ENCODE peak calls at places on chromosomes 7 and 10, in four cellular contexts. P is lower lobe of right lung; L is GM23248; K is CD8-positive, alpha-beta memory T cell. Q is an unnamed sample.

GRCh38 chr10:43040482-43041256 is 36.2 kb upstream of the RET start:
- DNase-seq in P (peak), L (no peak), K (no peak), Q (no peak)

GRCh38 chr10:64286533-64286932 is 765.3 kb downstream of the REEP3 start:
- DNase-seq in P (no peak), L (no peak), K (no peak), Q (no peak)

GRCh38 chr7:13800694-13801448 is 188.6 kb downstream of the ETV1 start:
- DNase-seq in P (no peak), L (peak), K (no peak), Q (no peak)

GRCh38 chr10:82136103-82136502 is 261.1 kb downstream of the NRG3 start:
- DNase-seq in P (no peak), L (no peak), K (no peak), Q (no peak)

GRCh38 chr7:39617010-39617409 is 6.4 kb upstream of the RALA start:
- DNase-seq in P (no peak), L (peak), K (no peak), Q (no peak)

GRCh38 chr7:1745018-1745532 is 75.0 kb downstream of the ELFN1 start:
- DNase-seq in P (no peak), L (no peak), K (no peak), Q (no peak)

GRCh38 chr7:85234746-85235145 is 47.9 kb upstream of the SEMA3D start:
- DNase-seq in P (no peak), L (no peak), K (no peak), Q (no peak)

GRCh38 chr10:88810196-88810961 is 7.8 kb downstream of the LIPM start:
- DNase-seq in P (no peak), L (peak), K (peak), Q (no peak)

GRCh38 chr10:116272497-116273221 is at the start of gene GFRA1:
- DNase-seq in P (no peak), L (peak), K (no peak), Q (peak)

GRCh38 chr10:11210211-11210922 is 192.7 kb downstream of the CELF2 start:
- DNase-seq in P (no peak), L (peak), K (no peak), Q (no peak)

GRCh38 chr10:59176241-59177030 is at the start of gene PHYHIPL:
- DNase-seq in P (peak), L (peak), K (no peak), Q (peak)

GRCh38 chr10:80539421-80539999 is 1.8 kb downstream of the SH2D4B start:
- DNase-seq in P (no peak), L (no peak), K (no peak), Q (peak)

GRCh38 chr10:119209050-119209735 is 1.8 kb downstream of the GRK5 start:
- DNase-seq in P (peak), L (peak), K (peak), Q (peak)

GRCh38 chr10:119211176-119211575 is 3.8 kb downstream of the GRK5 start:
- DNase-seq in P (no peak), L (peak), K (no peak), Q (no peak)

GRCh38 chr10:119208553-119208940 is 1.2 kb downstream of the GRK5 start:
- DNase-seq in P (no peak), L (peak), K (peak), Q (no peak)

GRCh38 chr10:119210633-119211032 is 3.3 kb downstream of the GRK5 start:
- DNase-seq in P (no peak), L (no peak), K (no peak), Q (no peak)

GRCh38 chr10:119209736-119210355 is 2.5 kb downstream of the GRK5 start:
- DNase-seq in P (no peak), L (no peak), K (no peak), Q (peak)
- H3K4me3 ChIP-seq in P (peak), L (peak), K (peak), Q (peak)

DNA sequence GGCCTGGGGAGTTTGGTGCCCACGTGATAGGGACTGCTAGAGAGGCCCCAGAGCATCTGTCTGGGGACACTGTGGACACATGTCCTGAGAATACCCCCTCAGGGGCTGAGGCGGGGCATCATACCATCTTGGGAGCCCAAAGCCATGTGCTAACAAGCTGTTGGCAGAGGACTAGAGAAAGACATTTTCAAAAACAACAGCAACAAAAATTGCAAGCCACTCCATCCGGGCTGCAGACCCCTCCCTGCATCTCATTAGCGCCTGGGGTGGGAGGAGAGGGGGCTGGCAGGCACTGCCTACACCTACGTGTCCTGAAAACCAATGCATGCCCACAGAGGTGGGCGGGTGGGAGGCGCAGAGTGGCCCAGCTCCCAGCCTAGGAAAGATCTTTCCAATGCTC is 507.4 kb upstream of the PODXL start:
- DNase-seq in P (no peak), L (no peak), K (no peak), Q (no peak)
- H3K27ac ChIP-seq in P (no peak), L (no peak), K (no peak), Q (no peak)

GRCh38 chr7:107277331-107277730 is 108.5 kb downstream of the HBP1 start:
- DNase-seq in P (no peak), L (no peak), K (no peak), Q (no peak)
- H3K4me3 ChIP-seq in P (no peak), L (no peak), K (no peak), Q (no peak)

DNA sequence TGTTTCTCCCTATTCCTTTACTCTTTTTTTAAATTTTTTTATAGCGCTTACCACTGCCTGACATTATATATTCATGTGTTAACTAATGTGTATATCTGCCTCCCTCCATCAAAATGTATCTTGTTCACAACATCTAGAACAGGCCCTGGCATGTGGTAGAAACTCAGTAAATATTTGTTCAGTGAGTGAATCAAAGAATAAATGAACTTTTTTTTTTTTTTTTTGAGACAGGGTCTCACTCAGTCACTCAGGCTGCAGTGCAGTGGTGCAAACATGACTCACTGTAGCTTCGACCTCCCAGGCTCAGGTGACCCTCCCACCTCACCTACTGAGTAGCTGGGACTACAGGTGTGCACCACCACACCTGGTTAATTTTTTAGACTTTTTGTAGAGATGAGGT is 7.5 kb upstream of the CALD1 start:
- DNase-seq in P (no peak), L (no peak), K (no peak), Q (no peak)
- H3K27ac ChIP-seq in P (no peak), L (no peak), K (no peak), Q (no peak)

GRCh38 chr10:123854003-123854402 is 37.6 kb downstream of the CPXM2 start:
- DNase-seq in P (no peak), L (no peak), K (no peak), Q (no peak)
- H3K4me3 ChIP-seq in P (no peak), L (no peak), K (no peak), Q (no peak)

GRCh38 chr10:72062341-72062740 is 26.0 kb downstream of the SPOCK2 start:
- DNase-seq in P (no peak), L (no peak), K (no peak), Q (no peak)
- H3K27ac ChIP-seq in P (no peak), L (no peak), K (no peak), Q (no peak)

DNA sequence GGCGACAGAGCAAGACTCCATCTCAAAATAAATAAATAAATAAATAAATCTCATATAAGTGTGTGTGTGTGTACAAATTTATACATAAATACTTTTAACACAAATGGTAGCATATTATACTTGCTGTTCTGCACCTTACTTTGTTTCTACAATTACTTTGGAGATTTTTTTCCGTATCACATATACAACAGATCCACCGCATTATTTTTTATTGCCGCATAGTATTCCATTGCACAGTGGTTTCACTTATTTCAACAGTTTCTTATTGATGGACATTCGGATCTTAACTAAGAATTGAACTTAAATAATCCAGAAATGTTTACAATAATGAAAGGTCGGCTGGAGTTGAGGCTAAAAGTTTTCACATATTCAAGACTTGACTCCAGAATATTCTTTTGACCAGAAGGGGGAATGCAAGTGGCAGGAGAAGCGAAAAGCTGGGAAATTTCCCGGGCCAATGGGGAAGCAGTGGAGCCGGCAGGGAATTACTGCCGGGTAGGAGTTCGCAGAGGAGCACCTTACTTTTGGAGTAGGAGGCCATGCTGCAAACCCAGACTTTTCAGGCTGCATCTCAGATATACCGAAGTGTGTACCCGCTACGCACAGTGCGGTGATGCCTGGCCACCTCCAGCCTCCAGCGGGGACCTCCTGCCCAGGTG is 448 bp upstream of the CNNM1 start:
- DNase-seq in P (no peak), L (peak), K (no peak), Q (no peak)
- H3K4me3 ChIP-seq in P (peak), L (peak), K (no peak), Q (no peak)

GRCh38 chr7:26497801-26498596 is 206.3 kb downstream of the SNX10 start:
- DNase-seq in P (no peak), L (no peak), K (no peak), Q (no peak)
- H3K27ac ChIP-seq in P (no peak), L (no peak), K (no peak), Q (no peak)